ENCODE peak calls at places on chromosomes 7 and 10, in six cellular contexts. D, G, A, Z, B and E are unnamed samples. For H3K36me3, the result is how much of the 10 kb centered on the place peaks cover.

GRCh38 chr7:97555845-97556431 is 175.9 kb upstream of the TAC1 start:
- DNase-seq in D (no peak), G (no peak), A (no peak), Z (no peak), B (peak), E (no peak)

GRCh38 chr7:125926621-125927020 is 997.0 kb upstream of the POT1 start:
- DNase-seq in D (no peak), G (no peak), A (no peak), Z (no peak), B (no peak), E (no peak)

GRCh38 chr7:22442887-22443369 is 57.1 kb downstream of the STEAP1B start:
- DNase-seq in D (no peak), G (no peak), A (no peak), Z (no peak), B (no peak), E (no peak)

GRCh38 chr7:20508109-20508508 is 107.4 kb upstream of the ABCB5 start:
- DNase-seq in D (no peak), G (no peak), A (no peak), Z (peak), B (peak), E (no peak)

GRCh38 chr10:27742195-27742925 is 3.3 kb downstream of the MKX start:
- DNase-seq in D (peak), G (peak), A (peak), Z (peak), B (peak), E (peak)

GRCh38 chr10:70578371-70578947 is 24.1 kb downstream of the PRF1 start:
- DNase-seq in D (peak), G (peak), A (no peak), Z (peak), B (no peak), E (peak)

GRCh38 chr10:3293536-3294431 is 121.2 kb upstream of the PITRM1 start:
- DNase-seq in D (no peak), G (no peak), A (no peak), Z (peak), B (no peak), E (no peak)

GRCh38 chr10:104259999-104260774 is 5.5 kb downstream of the GSTO1 start:
- DNase-seq in D (peak), G (peak), A (peak), Z (peak), B (no peak), E (no peak)

GRCh38 chr10:111177379-111177778 is 100.5 kb downstream of the ADRA2A start:
- DNase-seq in D (no peak), G (no peak), A (no peak), Z (no peak), B (no peak), E (no peak)

GRCh38 chr10:68992721-68993440 is 4.3 kb downstream of the KIFBP start:
- DNase-seq in D (peak), G (peak), A (peak), Z (peak), B (no peak), E (peak)

GRCh38 chr7:33719059-33719581 is 186.2 kb upstream of the BMPER start:
- DNase-seq in D (no peak), G (peak), A (peak), Z (peak), B (no peak), E (no peak)

GRCh38 chr7:158657189-158657746 is 47.3 kb downstream of the NCAPG2 start:
- DNase-seq in D (no peak), G (no peak), A (no peak), Z (no peak), B (peak), E (no peak)

GRCh38 chr10:108616559-108617285 is 1306.6 kb downstream of the XPNPEP1 start:
- DNase-seq in D (no peak), G (no peak), A (no peak), Z (peak), B (no peak), E (no peak)

GRCh38 chr7:99839560-99840011 is 11.8 kb downstream of the CYP3A43 start:
- DNase-seq in D (no peak), G (no peak), A (no peak), Z (no peak), B (no peak), E (no peak)

GRCh38 chr10:79137404-79137803 is 68.6 kb downstream of the ZMIZ1 start:
- DNase-seq in D (no peak), G (no peak), A (no peak), Z (no peak), B (no peak), E (no peak)

GRCh38 chr10:45253183-45253914 is 62.1 kb downstream of the OR13A1 start:
- DNase-seq in D (no peak), G (no peak), A (no peak), Z (no peak), B (no peak), E (no peak)

GRCh38 chr10:33937987-33938386 is 603.5 kb upstream of the NRP1 start:
- DNase-seq in D (no peak), G (no peak), A (no peak), Z (peak), B (no peak), E (no peak)

GRCh38 chr7:12728192-12728538 is 40.7 kb downstream of the ARL4A start:
- DNase-seq in D (no peak), G (no peak), A (peak), Z (no peak), B (no peak), E (no peak)

GRCh38 chr10:68560201-68560915 is at the start of gene TET1:
- DNase-seq in D (peak), G (peak), A (peak), Z (peak), B (peak), E (peak)

GRCh38 chr10:80252296-80252887 is 37.1 kb downstream of the MAT1A start:
- DNase-seq in D (no peak), G (no peak), A (no peak), Z (no peak), B (no peak), E (no peak)

GRCh38 chr10:92692085-92692671 is 2.4 kb downstream of the HHEX start:
- DNase-seq in D (no peak), G (no peak), A (no peak), Z (no peak), B (peak), E (no peak)
- H3K27ac ChIP-seq in D (no peak), G (no peak), A (peak), Z (no peak), B (no peak), E (no peak)

GRCh38 chr7:150719960-150720891 is 3.8 kb downstream of the GIMAP1 start:
- DNase-seq in D (no peak), G (no peak), A (no peak), Z (no peak), B (no peak), E (no peak)
- H3K4me3 ChIP-seq in D (no peak), G (no peak), A (no peak), Z (no peak), B (no peak), E (no peak)

GRCh38 chr10:49057481-49057880 is 57.8 kb downstream of the VSTM4 start:
- DNase-seq in D (no peak), G (no peak), A (no peak), Z (no peak), B (no peak), E (no peak)
- H3K36me3 ChIP-seq in D (under half), G (under half), A (under half), Z (under half), B (under half), E (under half)

GRCh38 chr10:31656820-31657470 is 271.7 kb downstream of the ARHGAP12 start:
- DNase-seq in D (no peak), G (no peak), A (no peak), Z (no peak), B (no peak), E (no peak)
- H3K27ac ChIP-seq in D (peak), G (no peak), A (peak), Z (no peak), B (no peak), E (no peak)

DNA sequence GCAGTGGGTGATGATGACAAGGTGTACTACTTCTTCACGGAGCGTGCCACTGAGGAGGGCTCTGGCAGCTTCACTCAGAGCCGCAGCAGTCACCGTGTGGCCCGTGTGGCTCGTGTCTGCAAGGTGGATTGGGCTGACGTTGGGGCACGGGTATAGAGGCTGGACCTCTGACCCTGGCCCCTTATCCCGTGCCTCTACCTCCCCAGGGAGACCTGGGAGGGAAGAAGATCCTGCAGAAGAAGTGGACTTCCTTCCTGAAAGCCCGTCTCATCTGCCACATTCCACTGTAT is 8.5 kb downstream of the MRPL43 start:
- DNase-seq in D (no peak), G (no peak), A (no peak), Z (no peak), B (no peak), E (no peak)
- H3K4me3 ChIP-seq in D (no peak), G (no peak), A (no peak), Z (no peak), B (no peak), E (no peak)

GRCh38 chr7:5528815-5529442 is 105.3 kb upstream of the TNRC18 start:
- DNase-seq in D (peak), G (no peak), A (no peak), Z (peak), B (no peak), E (peak)
- H3K36me3 ChIP-seq in D (half or more), G (under half), A (under half), Z (under half), B (under half), E (half or more)

GRCh38 chr10:72595436-72595835 is 30.4 kb downstream of the MICU1 start:
- DNase-seq in D (no peak), G (no peak), A (no peak), Z (no peak), B (no peak), E (no peak)
- H3K27ac ChIP-seq in D (no peak), G (no peak), A (no peak), Z (no peak), B (no peak), E (no peak)

DNA sequence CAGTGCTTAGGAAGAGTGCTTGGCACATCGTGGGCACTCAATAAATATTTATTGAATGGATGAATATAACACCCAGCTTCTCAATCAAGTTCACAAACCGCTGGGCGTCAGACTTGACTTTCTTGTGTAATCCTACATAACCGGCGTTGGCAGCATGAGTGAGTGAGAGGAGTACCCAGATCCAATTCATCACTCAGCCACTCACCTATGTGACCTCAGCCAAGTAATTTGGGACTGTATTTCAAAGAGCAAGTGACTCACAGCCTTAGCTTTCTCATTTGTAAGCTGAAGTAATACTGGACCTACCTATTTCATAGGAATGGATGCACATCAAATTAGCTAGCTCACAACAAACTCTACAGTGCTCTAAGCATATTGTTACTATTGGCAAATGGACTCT is 53.8 kb upstream of the FAM204A start:
- DNase-seq in D (no peak), G (no peak), A (no peak), Z (no peak), B (no peak), E (no peak)
- H3K4me3 ChIP-seq in D (no peak), G (no peak), A (no peak), Z (no peak), B (no peak), E (no peak)

GRCh38 chr7:130179631-130180030 is 25.6 kb downstream of the TMEM209 start:
- DNase-seq in D (no peak), G (no peak), A (no peak), Z (no peak), B (no peak), E (no peak)

GRCh38 chr7:130180571-130180971 is 24.6 kb downstream of the TMEM209 start:
- DNase-seq in D (peak), G (no peak), A (no peak), Z (peak), B (no peak), E (no peak)

GRCh38 chr7:130182990-130183389 is 22.2 kb downstream of the TMEM209 start:
- DNase-seq in D (no peak), G (no peak), A (no peak), Z (no peak), B (no peak), E (no peak)

GRCh38 chr7:130178251-130178650 is 27.0 kb downstream of the TMEM209 start:
- DNase-seq in D (no peak), G (no peak), A (no peak), Z (no peak), B (no peak), E (no peak)
- H3K36me3 ChIP-seq in D (under half), G (under half), A (under half), Z (under half), B (under half), E (under half)